ENCODE peak calls at places on chromosomes 5 and 9, in five cellular contexts. N is A549, I is testis, D is dermis microvascular lymphatic vessel endothelial cell, W is HCT116. U is an unnamed sample.

GRCh38 chr5:137034213-137034612 is 464.9 kb downstream of the SPOCK1 start:
- DNase-seq in I (no peak), W (no peak), D (no peak), N (no peak), U (no peak)

GRCh38 chr5:77394064-77394716 is 97.9 kb downstream of the WDR41 start:
- DNase-seq in N (no peak), W (no peak), D (no peak), I (no peak), U (no peak)

GRCh38 chr5:114055810-114056476 is 305.9 kb upstream of the KCNN2 start:
- DNase-seq in N (no peak), W (no peak), D (no peak), I (peak; percentile 33), U (no peak)

GRCh38 chr9:133986774-133987454 is 5.2 kb downstream of the VAV2 start:
- DNase-seq in N (no peak), I (no peak), D (no peak), W (no peak), U (no peak)

GRCh38 chr9:18972675-18973074 is 60.3 kb downstream of the SAXO1 start:
- DNase-seq in N (no peak), W (no peak), I (no peak), D (no peak), U (no peak)

GRCh38 chr5:132437604-132438275 is 52.8 kb downstream of the IRF1 start:
- DNase-seq in D (peak; percentile 26), W (no peak), I (peak; percentile 87), N (peak; percentile 46), U (peak; percentile 16)

GRCh38 chr9:84955971-84956370 is 286.4 kb downstream of the NTRK2 start:
- DNase-seq in I (no peak), D (no peak), W (no peak), N (no peak), U (no peak)

GRCh38 chr5:34618666-34619065 is 37.5 kb upstream of the RAI14 start:
- DNase-seq in N (no peak), D (peak; percentile 66), W (no peak), I (no peak), U (peak; percentile 28)

GRCh38 chr9:73049280-73049679 is 96.4 kb upstream of the ALDH1A1 start:
- DNase-seq in N (no peak), W (no peak), I (no peak), D (no peak), U (no peak)

GRCh38 chr5:76145945-76146344 is 62.8 kb downstream of the SV2C start:
- DNase-seq in N (peak; percentile 62), D (peak; percentile 35), I (no peak), W (peak; percentile 51), U (no peak)

GRCh38 chr5:156779436-156779835 is 70.7 kb upstream of the PPP1R2B start:
- DNase-seq in I (no peak), D (no peak), N (no peak), W (no peak), U (no peak)

GRCh38 chr5:38274370-38274769 is 16.0 kb downstream of the EGFLAM start:
- DNase-seq in D (no peak), I (no peak), W (no peak), N (no peak), U (no peak)

GRCh38 chr9:88874391-88874790 is 116.9 kb upstream of the S1PR3 start:
- DNase-seq in N (peak; percentile 47), W (no peak), I (no peak), D (peak; percentile 13), U (no peak)

GRCh38 chr5:167307042-167307441 is 984.4 kb upstream of the WWC1 start:
- DNase-seq in I (no peak), W (no peak), N (no peak), D (no peak), U (no peak)

GRCh38 chr9:75739884-75740611 is 150.4 kb upstream of the PCSK5 start:
- DNase-seq in I (no peak), W (no peak), N (no peak), D (no peak), U (no peak)

GRCh38 chr5:56496581-56497063 is 263.5 kb upstream of the ANKRD55 start:
- DNase-seq in N (no peak), D (peak; percentile 39), I (no peak), W (no peak), U (peak; percentile 38)

GRCh38 chr9:121887553-121888437 is 205.3 kb downstream of the TTLL11 start:
- DNase-seq in I (no peak), W (no peak), D (no peak), N (no peak), U (no peak)

GRCh38 chr5:15420201-15420600 is 79.8 kb upstream of the FBXL7 start:
- DNase-seq in W (no peak), I (peak; percentile 63), D (no peak), N (no peak), U (no peak)

GRCh38 chr5:151772868-151773561 is 1.3 kb downstream of the G3BP1 start:
- DNase-seq in N (no peak), I (peak; percentile 38), W (no peak), D (peak; percentile 63), U (no peak)

GRCh38 chr9:34809504-34810186 is 99.7 kb upstream of the CCL21 start:
- DNase-seq in N (peak; percentile 8), W (no peak), D (peak; percentile 36), I (peak; percentile 70), U (peak; percentile 11)

GRCh38 chr5:59483971-59484472 is 409.5 kb downstream of the PDE4D start:
- DNase-seq in N (peak; percentile 55), D (peak; percentile 72), W (no peak), I (no peak), U (peak; percentile 12)

GRCh38 chr5:143564417-143564816 is 160.9 kb upstream of the NR3C1 start:
- DNase-seq in I (no peak), D (no peak), N (no peak), W (no peak), U (no peak)

GRCh38 chr9:135282001-135282731 is 194.7 kb downstream of the OLFM1 start:
- DNase-seq in W (peak; percentile 27), D (peak; percentile 42), N (peak; percentile 27), I (peak; percentile 53), U (no peak)

GRCh38 chr9:70011366-70011765 is 32.3 kb upstream of the MAMDC2 start:
- DNase-seq in N (no peak), I (no peak), W (no peak), D (no peak), U (no peak)

GRCh38 chr9:121455527-121456239 is 44.0 kb downstream of the GGTA1 start:
- DNase-seq in W (no peak), N (no peak), D (no peak), I (no peak), U (no peak)

GRCh38 chr5:65808818-65809217 is 86.8 kb downstream of the NLN start:
- DNase-seq in W (peak; percentile 26), D (no peak), I (no peak), N (peak; percentile 16), U (no peak)

U was measured in endothelial cell of umbilical vein.